ENCODE peak calls at places on chromosomes 4 and X, in four cellular contexts. R is H1, W is HepG2, F is K562. V is an unnamed sample.

GRCh38 chr4:176875441-176875930 is 82.8 kb upstream of the VEGFC start:
- DNase-seq in R (no peak), W (no peak), F (no peak), V (no peak)

GRCh38 chrX:150696264-150696789 is 3.1 kb downstream of the MTMR1 start:
- DNase-seq in R (no peak), W (no peak), F (no peak), V (no peak)

GRCh38 chr4:1598641-1599481 is 85.3 kb downstream of the FAM53A start:
- DNase-seq in R (no peak), W (no peak), F (no peak), V (no peak)

GRCh38 chr4:2252530-2252924 is 9.4 kb downstream of the MXD4 start:
- DNase-seq in R (no peak), W (no peak), F (no peak), V (no peak)

GRCh38 chr4:139764192-139764591 is 98.6 kb downstream of the MGST2 start:
- DNase-seq in R (no peak), W (no peak), F (no peak), V (no peak)

GRCh38 chrX:97175147-97175546 is 291.4 kb downstream of the RPA4 start:
- DNase-seq in R (no peak), W (no peak), F (peak; percentile 2), V (no peak)

GRCh38 chrX:30793075-30793766 is 95.8 kb downstream of the TAB3 start:
- DNase-seq in R (no peak), W (no peak), F (no peak), V (no peak)

GRCh38 chr4:54986095-54986846 is 139.1 kb downstream of the KDR start:
- DNase-seq in R (no peak), W (no peak), F (no peak), V (no peak)

GRCh38 chr4:124873361-124874171 is 161.0 kb upstream of the ANKRD50 start:
- DNase-seq in R (peak; percentile 39), W (no peak), F (no peak), V (no peak)

GRCh38 chrX:13597928-13598327 is 28.5 kb downstream of the EGFL6 start:
- DNase-seq in R (no peak), W (no peak), F (no peak), V (no peak)

GRCh38 chr4:11529625-11530201 is 101.0 kb upstream of the HS3ST1 start:
- DNase-seq in R (no peak), W (no peak), F (no peak), V (no peak)

GRCh38 chrX:5051831-5052491 is 1176.7 kb downstream of the NLGN4X start:
- DNase-seq in R (no peak), W (no peak), F (no peak), V (no peak)

GRCh38 chrX:74550295-74550802 is 64.1 kb downstream of the RLIM start:
- DNase-seq in R (no peak), W (peak; percentile 53), F (peak; percentile 79), V (peak; percentile 35)

GRCh38 chr4:150117094-150117493 is 38.8 kb downstream of the DCLK2 start:
- DNase-seq in R (no peak), W (no peak), F (no peak), V (no peak)

GRCh38 chrX:141832247-141832646 is 5.9 kb upstream of the MAGEC3 start:
- DNase-seq in R (no peak), W (no peak), F (no peak), V (no peak)

GRCh38 chr4:153074501-153075255 is 129.6 kb upstream of the TRIM2 start:
- DNase-seq in R (no peak), W (no peak), F (no peak), V (no peak)

GRCh38 chrX:36443007-36443406 is 523.5 kb downstream of the CFAP47 start:
- DNase-seq in R (no peak), W (no peak), F (no peak), V (no peak)

GRCh38 chrX:114611018-114611619 is 27.2 kb downstream of the HTR2C start:
- DNase-seq in R (no peak), W (peak; percentile 3), F (peak; percentile 53), V (no peak)

GRCh38 chr4:114365591-114365990 is 233.0 kb upstream of the UGT8 start:
- DNase-seq in R (no peak), W (no peak), F (no peak), V (no peak)

GRCh38 chr4:85968945-85969830 is 390.7 kb downstream of the MAPK10 start:
- DNase-seq in R (no peak), W (peak; percentile 33), F (peak; percentile 33), V (no peak)

GRCh38 chr4:177064724-177065394 is 244.8 kb upstream of the NEIL3 start:
- DNase-seq in R (no peak), W (no peak), F (no peak), V (no peak)

GRCh38 chrX:140524556-140524955 is 19.7 kb upstream of the SOX3 start:
- DNase-seq in R (no peak), W (no peak), F (no peak), V (no peak)

GRCh38 chrX:110915120-110915519 is 119.5 kb upstream of the CHRDL1 start:
- DNase-seq in R (no peak), W (no peak), F (no peak), V (no peak)

GRCh38 chrX:23896983-23897382 is 10.8 kb downstream of the APOO start:
- DNase-seq in R (no peak), W (no peak), F (no peak), V (no peak)

GRCh38 chrX:46256875-46257274 is 288.3 kb downstream of the ZNF674 start:
- DNase-seq in R (no peak), W (no peak), F (no peak), V (no peak)

GRCh38 chr4:76233967-76234678 is 17.4 kb upstream of the FAM47E start:
- DNase-seq in R (no peak), W (no peak), F (peak; percentile 89), V (no peak)

GRCh38 chr4:85780664-85781063 is 305.7 kb downstream of the ARHGAP24 start:
- DNase-seq in R (no peak), W (no peak), F (no peak), V (no peak)

GRCh38 chrX:133056341-133056740 is 40.6 kb downstream of the USP26 start:
- DNase-seq in R (no peak), W (no peak), F (no peak), V (no peak)

GRCh38 chrX:55709735-55710134 is 7.8 kb upstream of the RRAGB start:
- DNase-seq in R (no peak), W (no peak), F (no peak), V (no peak)

GRCh38 chr4:140158234-140159030 is 4.4 kb upstream of the MAML3 start:
- DNase-seq in R (no peak), W (no peak), F (no peak), V (no peak)

GRCh38 chrX:118128724-118129123 is 12.1 kb upstream of the KLHL13 start:
- DNase-seq in R (no peak), W (no peak), F (no peak), V (no peak)

GRCh38 chrX:13899607-13900006 is 82.7 kb upstream of the GPM6B start:
- DNase-seq in R (no peak), W (no peak), F (no peak), V (no peak)

GRCh38 chrX:113959912-113960626 is 623.8 kb upstream of the HTR2C start:
- DNase-seq in R (peak; percentile 27), W (no peak), F (no peak), V (no peak)

GRCh38 chr4:185182196-185182595 is 21.6 kb downstream of the CFAP97 start:
- DNase-seq in R (no peak), W (no peak), F (no peak), V (no peak)
- TF ChIP-seq MAX in R (no peak), W (no peak), F (no peak), V (no peak)

DNA sequence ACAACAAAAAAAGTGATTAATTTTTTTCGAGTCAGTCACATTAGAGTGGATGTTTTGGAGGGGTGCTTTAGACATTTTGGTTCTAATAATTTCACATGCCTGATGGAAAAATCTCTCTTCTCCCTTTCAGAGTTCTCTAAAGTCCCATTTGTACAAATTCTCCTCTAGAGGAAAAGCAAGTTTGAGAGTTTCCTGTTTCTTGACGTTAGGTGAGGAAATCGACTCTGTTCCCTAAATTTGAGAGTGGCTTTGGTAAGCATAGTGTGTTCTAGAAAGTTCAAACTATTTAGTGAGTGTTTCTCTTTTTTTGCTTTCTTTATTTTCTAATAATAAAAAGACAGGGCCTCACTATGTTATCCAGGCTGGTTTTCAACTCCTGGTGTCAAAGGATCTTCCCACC is 1.6 kb upstream of the ATP6AP2 start:
- DNase-seq in R (no peak), W (no peak), F (no peak), V (no peak)
- TF ChIP-seq BRCA1 in R (no peak), W (no peak), F (no peak), V (no peak)

DNA sequence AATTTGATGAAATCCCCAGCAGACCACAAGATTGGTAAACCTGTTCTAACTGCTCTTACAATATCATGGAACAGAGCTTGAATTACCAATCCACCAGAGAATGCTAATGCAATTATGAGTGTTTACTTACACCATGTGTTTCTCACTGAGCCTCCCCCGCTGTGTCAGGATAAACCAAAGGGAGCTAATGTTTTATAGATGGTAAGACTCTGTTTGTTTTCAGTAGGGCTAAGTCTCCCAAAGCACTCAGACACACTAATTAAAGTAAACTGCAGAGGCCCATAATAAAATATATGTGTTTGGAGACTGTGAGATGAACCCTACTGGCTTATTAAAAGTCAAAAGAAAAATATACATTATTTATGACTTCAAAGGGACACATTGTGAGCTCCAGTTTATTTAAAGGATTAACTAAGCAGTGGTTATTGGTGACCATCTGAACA is 261.7 kb upstream of the FAM241A start:
- DNase-seq in R (no peak), W (no peak), F (no peak), V (no peak)
- TF ChIP-seq MAX in R (no peak), W (no peak), F (no peak), V (no peak)

DNA sequence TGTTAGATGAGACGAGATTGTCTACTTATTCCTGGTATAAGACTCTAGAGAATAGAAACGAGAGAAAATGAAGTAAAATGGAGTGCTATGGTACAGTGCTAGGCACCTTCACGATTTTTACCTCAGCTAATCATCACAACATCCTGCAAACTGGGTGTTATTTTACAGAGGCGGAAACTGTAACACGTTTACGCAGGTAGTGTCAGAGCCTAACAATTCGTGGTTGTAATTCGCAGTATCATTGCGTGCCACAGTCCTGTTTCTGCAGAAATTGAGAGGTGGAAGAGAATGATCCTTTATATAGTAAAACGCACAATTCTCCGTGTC is 383 bp upstream of the TBC1D19 start:
- DNase-seq in R (no peak), W (no peak), F (no peak), V (no peak)
- TF ChIP-seq BRCA1 in R (no peak), W (no peak), F (no peak), V (no peak)

GRCh38 chrX:1529328-1529727 is 7.7 kb downstream of the P2RY8 start:
- DNase-seq in R (no peak), W (no peak), F (no peak), V (no peak)

GRCh38 chrX:1531106-1531890 is 5.7 kb downstream of the P2RY8 start:
- DNase-seq in R (no peak), W (no peak), F (no peak), V (no peak)

GRCh38 chrX:1528186-1528883 is 8.7 kb downstream of the P2RY8 start:
- DNase-seq in R (no peak), W (no peak), F (no peak), V (no peak)

GRCh38 chrX:1528884-1529203 is 8.1 kb downstream of the P2RY8 start:
- DNase-seq in R (no peak), W (no peak), F (no peak), V (no peak)

GRCh38 chrX:1529756-1530155 is 7.2 kb downstream of the P2RY8 start:
- DNase-seq in R (no peak), W (no peak), F (no peak), V (no peak)
- TF ChIP-seq MAX in R (no peak), W (no peak), F (no peak), V (no peak)

GRCh38 chr4:576245-576821 is at the start of gene TMEM271:
- DNase-seq in R (no peak), W (no peak), F (no peak), V (no peak)
- TF ChIP-seq BRCA1 in R (no peak), W (no peak), F (no peak), V (no peak)

GRCh38 chr4:159012381-159012780 is 90.5 kb upstream of the RAPGEF2 start:
- DNase-seq in R (no peak), W (no peak), F (no peak), V (no peak)
- TF ChIP-seq MAX in R (no peak), W (no peak), F (no peak), V (no peak)

V was measured in GM12878.